ENCODE peak calls at places on chromosomes 6 and 20, in nine cellular contexts. One of them, this sample, is unnamed.

GRCh38 chr6:117668736-117669135 is 6.5 kb upstream of the NUS1 start:
- DNase-seq in upper lobe of right lung: no peak
- DNase-seq in substantia nigra: no peak
- DNase-seq in fibroblast of the aortic adventitia: no peak
- DNase-seq in effector memory CD4-positive, alpha-beta T cell: no peak
- DNase-seq in stimulated activated naive B cell treated with anti-CD40 and anti-IgM and Interleukin-4, amounts not matched to agents 10 μg/mL and 1 μg/mL and 100 μg/mL, for 72 hours: no peak
- DNase-seq in A172: no peak
- DNase-seq in activated CD8-positive, alpha-beta T cell treated with anti-CD3 and anti-CD28 coated beads, Interleukin-2, amount 10 ng/mL, durations not matched to agents 7 days and 5 days: no peak
- DNase-seq in fibroblast of lung: no peak
- DNase-seq in this sample: no peak

GRCh38 chr6:129709909-129710721 is at the start of gene ARHGAP18:
- DNase-seq in substantia nigra: peak; percentile 18
- DNase-seq in A172: peak; percentile 95
- DNase-seq in fibroblast of lung: peak; percentile 91
- DNase-seq in upper lobe of right lung: peak; percentile 96
- DNase-seq in activated CD8-positive, alpha-beta T cell treated with anti-CD3 and anti-CD28 coated beads, Interleukin-2, amount 10 ng/mL, durations not matched to agents 7 days and 5 days: peak; percentile 83
- DNase-seq in stimulated activated naive B cell treated with anti-CD40 and anti-IgM and Interleukin-4, amounts not matched to agents 10 μg/mL and 1 μg/mL and 100 μg/mL, for 72 hours: peak; percentile 71
- DNase-seq in fibroblast of the aortic adventitia: peak; percentile 87
- DNase-seq in effector memory CD4-positive, alpha-beta T cell: peak; percentile 59
- DNase-seq in this sample: peak; percentile 96

GRCh38 chr6:195861-196360 is 96.4 kb upstream of the DUSP22 start:
- DNase-seq in A172: peak; percentile 46
- DNase-seq in effector memory CD4-positive, alpha-beta T cell: no peak
- DNase-seq in upper lobe of right lung: no peak
- DNase-seq in substantia nigra: no peak
- DNase-seq in fibroblast of lung: peak; percentile 42
- DNase-seq in fibroblast of the aortic adventitia: peak; percentile 87
- DNase-seq in activated CD8-positive, alpha-beta T cell treated with anti-CD3 and anti-CD28 coated beads, Interleukin-2, amount 10 ng/mL, durations not matched to agents 7 days and 5 days: peak; percentile 52
- DNase-seq in stimulated activated naive B cell treated with anti-CD40 and anti-IgM and Interleukin-4, amounts not matched to agents 10 μg/mL and 1 μg/mL and 100 μg/mL, for 72 hours: no peak
- DNase-seq in this sample: no peak

GRCh38 chr20:44083220-44083933 is 103.6 kb downstream of the JPH2 start:
- DNase-seq in substantia nigra: no peak
- DNase-seq in stimulated activated naive B cell treated with anti-CD40 and anti-IgM and Interleukin-4, amounts not matched to agents 10 μg/mL and 1 μg/mL and 100 μg/mL, for 72 hours: no peak
- DNase-seq in upper lobe of right lung: no peak
- DNase-seq in fibroblast of the aortic adventitia: peak; percentile 39
- DNase-seq in effector memory CD4-positive, alpha-beta T cell: no peak
- DNase-seq in A172: peak; percentile 59
- DNase-seq in fibroblast of lung: peak; percentile 17
- DNase-seq in activated CD8-positive, alpha-beta T cell treated with anti-CD3 and anti-CD28 coated beads, Interleukin-2, amount 10 ng/mL, durations not matched to agents 7 days and 5 days: no peak
- DNase-seq in this sample: peak; percentile 52

GRCh38 chr6:106318851-106319250 is 6.7 kb downstream of the ATG5 start:
- DNase-seq in effector memory CD4-positive, alpha-beta T cell: no peak
- DNase-seq in stimulated activated naive B cell treated with anti-CD40 and anti-IgM and Interleukin-4, amounts not matched to agents 10 μg/mL and 1 μg/mL and 100 μg/mL, for 72 hours: no peak
- DNase-seq in fibroblast of lung: no peak
- DNase-seq in activated CD8-positive, alpha-beta T cell treated with anti-CD3 and anti-CD28 coated beads, Interleukin-2, amount 10 ng/mL, durations not matched to agents 7 days and 5 days: no peak
- DNase-seq in A172: no peak
- DNase-seq in substantia nigra: no peak
- DNase-seq in fibroblast of the aortic adventitia: no peak
- DNase-seq in upper lobe of right lung: no peak
- DNase-seq in this sample: no peak

GRCh38 chr20:6298049-6298448 is 175.2 kb upstream of the FERMT1 start:
- DNase-seq in substantia nigra: no peak
- DNase-seq in fibroblast of the aortic adventitia: no peak
- DNase-seq in activated CD8-positive, alpha-beta T cell treated with anti-CD3 and anti-CD28 coated beads, Interleukin-2, amount 10 ng/mL, durations not matched to agents 7 days and 5 days: no peak
- DNase-seq in A172: no peak
- DNase-seq in upper lobe of right lung: no peak
- DNase-seq in effector memory CD4-positive, alpha-beta T cell: no peak
- DNase-seq in stimulated activated naive B cell treated with anti-CD40 and anti-IgM and Interleukin-4, amounts not matched to agents 10 μg/mL and 1 μg/mL and 100 μg/mL, for 72 hours: no peak
- DNase-seq in fibroblast of lung: no peak
- DNase-seq in this sample: no peak

GRCh38 chr20:47487175-47487917 is 14.3 kb upstream of the NCOA3 start:
- DNase-seq in stimulated activated naive B cell treated with anti-CD40 and anti-IgM and Interleukin-4, amounts not matched to agents 10 μg/mL and 1 μg/mL and 100 μg/mL, for 72 hours: peak; percentile 75
- DNase-seq in substantia nigra: no peak
- DNase-seq in upper lobe of right lung: no peak
- DNase-seq in effector memory CD4-positive, alpha-beta T cell: peak; percentile 19
- DNase-seq in fibroblast of the aortic adventitia: peak; percentile 71
- DNase-seq in fibroblast of lung: no peak
- DNase-seq in activated CD8-positive, alpha-beta T cell treated with anti-CD3 and anti-CD28 coated beads, Interleukin-2, amount 10 ng/mL, durations not matched to agents 7 days and 5 days: peak; percentile 82
- DNase-seq in A172: peak; percentile 25
- DNase-seq in this sample: no peak

GRCh38 chr6:30322527-30323501 is 3.9 kb upstream of the TRIM39 start:
- DNase-seq in A172: peak; percentile 81
- DNase-seq in fibroblast of the aortic adventitia: peak; percentile 41
- DNase-seq in upper lobe of right lung: no peak
- DNase-seq in effector memory CD4-positive, alpha-beta T cell: no peak
- DNase-seq in activated CD8-positive, alpha-beta T cell treated with anti-CD3 and anti-CD28 coated beads, Interleukin-2, amount 10 ng/mL, durations not matched to agents 7 days and 5 days: no peak
- DNase-seq in stimulated activated naive B cell treated with anti-CD40 and anti-IgM and Interleukin-4, amounts not matched to agents 10 μg/mL and 1 μg/mL and 100 μg/mL, for 72 hours: no peak
- DNase-seq in fibroblast of lung: peak; percentile 59
- DNase-seq in substantia nigra: no peak
- DNase-seq in this sample: peak; percentile 31

GRCh38 chr20:3430376-3431069 is 23.1 kb upstream of the DNAAF9 start:
- DNase-seq in substantia nigra: no peak
- DNase-seq in fibroblast of lung: no peak
- DNase-seq in activated CD8-positive, alpha-beta T cell treated with anti-CD3 and anti-CD28 coated beads, Interleukin-2, amount 10 ng/mL, durations not matched to agents 7 days and 5 days: no peak
- DNase-seq in upper lobe of right lung: no peak
- DNase-seq in A172: no peak
- DNase-seq in fibroblast of the aortic adventitia: no peak
- DNase-seq in stimulated activated naive B cell treated with anti-CD40 and anti-IgM and Interleukin-4, amounts not matched to agents 10 μg/mL and 1 μg/mL and 100 μg/mL, for 72 hours: peak; percentile 34
- DNase-seq in effector memory CD4-positive, alpha-beta T cell: no peak
- DNase-seq in this sample: no peak

GRCh38 chr20:8183526-8183925 is 51.5 kb downstream of the PLCB1 start:
- DNase-seq in stimulated activated naive B cell treated with anti-CD40 and anti-IgM and Interleukin-4, amounts not matched to agents 10 μg/mL and 1 μg/mL and 100 μg/mL, for 72 hours: no peak
- DNase-seq in A172: no peak
- DNase-seq in activated CD8-positive, alpha-beta T cell treated with anti-CD3 and anti-CD28 coated beads, Interleukin-2, amount 10 ng/mL, durations not matched to agents 7 days and 5 days: no peak
- DNase-seq in fibroblast of the aortic adventitia: peak; percentile 59
- DNase-seq in upper lobe of right lung: no peak
- DNase-seq in effector memory CD4-positive, alpha-beta T cell: no peak
- DNase-seq in fibroblast of lung: no peak
- DNase-seq in substantia nigra: no peak
- DNase-seq in this sample: no peak

GRCh38 chr6:125195526-125195925 is 42.0 kb downstream of the TPD52L1 start:
- DNase-seq in fibroblast of the aortic adventitia: no peak
- DNase-seq in fibroblast of lung: no peak
- DNase-seq in activated CD8-positive, alpha-beta T cell treated with anti-CD3 and anti-CD28 coated beads, Interleukin-2, amount 10 ng/mL, durations not matched to agents 7 days and 5 days: no peak
- DNase-seq in substantia nigra: no peak
- DNase-seq in upper lobe of right lung: no peak
- DNase-seq in stimulated activated naive B cell treated with anti-CD40 and anti-IgM and Interleukin-4, amounts not matched to agents 10 μg/mL and 1 μg/mL and 100 μg/mL, for 72 hours: no peak
- DNase-seq in effector memory CD4-positive, alpha-beta T cell: no peak
- DNase-seq in A172: no peak
- DNase-seq in this sample: no peak

GRCh38 chr6:16047435-16047834 is 81.5 kb upstream of the MYLIP start:
- DNase-seq in stimulated activated naive B cell treated with anti-CD40 and anti-IgM and Interleukin-4, amounts not matched to agents 10 μg/mL and 1 μg/mL and 100 μg/mL, for 72 hours: no peak
- DNase-seq in substantia nigra: no peak
- DNase-seq in activated CD8-positive, alpha-beta T cell treated with anti-CD3 and anti-CD28 coated beads, Interleukin-2, amount 10 ng/mL, durations not matched to agents 7 days and 5 days: no peak
- DNase-seq in fibroblast of lung: no peak
- DNase-seq in effector memory CD4-positive, alpha-beta T cell: no peak
- DNase-seq in A172: no peak
- DNase-seq in fibroblast of the aortic adventitia: no peak
- DNase-seq in upper lobe of right lung: no peak
- DNase-seq in this sample: no peak

GRCh38 chr6:38617856-38618255 is 21.9 kb downstream of the BTBD9 start:
- DNase-seq in upper lobe of right lung: no peak
- DNase-seq in activated CD8-positive, alpha-beta T cell treated with anti-CD3 and anti-CD28 coated beads, Interleukin-2, amount 10 ng/mL, durations not matched to agents 7 days and 5 days: no peak
- DNase-seq in fibroblast of the aortic adventitia: no peak
- DNase-seq in A172: no peak
- DNase-seq in effector memory CD4-positive, alpha-beta T cell: no peak
- DNase-seq in fibroblast of lung: no peak
- DNase-seq in stimulated activated naive B cell treated with anti-CD40 and anti-IgM and Interleukin-4, amounts not matched to agents 10 μg/mL and 1 μg/mL and 100 μg/mL, for 72 hours: no peak
- DNase-seq in substantia nigra: no peak
- DNase-seq in this sample: no peak

GRCh38 chr6:169702640-169703246 is 817 bp downstream of the C6orf120 start:
- DNase-seq in fibroblast of the aortic adventitia: no peak
- DNase-seq in activated CD8-positive, alpha-beta T cell treated with anti-CD3 and anti-CD28 coated beads, Interleukin-2, amount 10 ng/mL, durations not matched to agents 7 days and 5 days: no peak
- DNase-seq in substantia nigra: no peak
- DNase-seq in effector memory CD4-positive, alpha-beta T cell: peak; percentile 3
- DNase-seq in upper lobe of right lung: peak; percentile 76
- DNase-seq in fibroblast of lung: no peak
- DNase-seq in A172: no peak
- DNase-seq in stimulated activated naive B cell treated with anti-CD40 and anti-IgM and Interleukin-4, amounts not matched to agents 10 μg/mL and 1 μg/mL and 100 μg/mL, for 72 hours: peak; percentile 39
- DNase-seq in this sample: peak; percentile 45

This sample was measured in MG63.